ENCODE peak calls at places on chromosomes 3 and 15, in seven cellular contexts. D is H1, X is HepG2, Q is HCT116, Y is SK-N-SH, E is K562, J is GM12878. T is an unnamed sample. For H3K36me3, the result is how much of the 10 kb centered on the place peaks cover.

GRCh38 chr3:58518304-58518789 is 18.6 kb downstream of the ACOX2 start:
- DNase-seq in Y (no peak), Q (no peak), J (no peak), X (peak), D (no peak), E (no peak), T (no peak)

GRCh38 chr3:107430214-107431047 is 53.2 kb downstream of the CCDC54 start:
- DNase-seq in D (no peak), Q (no peak), X (no peak), Y (peak), E (no peak), J (no peak), T (no peak)

GRCh38 chr3:98722389-98722788 is 40.8 kb upstream of the ST3GAL6 start:
- DNase-seq in X (no peak), Y (no peak), J (no peak), Q (no peak), D (peak), E (no peak), T (no peak)

GRCh38 chr3:115699741-115700140 is 76.4 kb downstream of the GAP43 start:
- DNase-seq in E (no peak), Y (no peak), J (no peak), X (no peak), Q (no peak), D (no peak), T (no peak)

GRCh38 chr15:57320543-57321220 is 55.6 kb upstream of the CGNL1 start:
- DNase-seq in Y (no peak), X (no peak), J (no peak), Q (no peak), E (no peak), D (no peak), T (no peak)

GRCh38 chr3:85342915-85343314 is 384.1 kb downstream of the CADM2 start:
- DNase-seq in J (no peak), X (peak), Y (peak), D (no peak), E (no peak), Q (no peak), T (peak)

GRCh38 chr3:195897853-195898415 is 10.4 kb downstream of the TNK2 start:
- DNase-seq in E (no peak), X (no peak), Y (peak), Q (no peak), D (no peak), J (no peak), T (no peak)

GRCh38 chr3:129747982-129748381 is 141.5 kb upstream of the PLXND1 start:
- DNase-seq in Y (no peak), D (no peak), E (no peak), J (no peak), Q (no peak), X (no peak), T (no peak)

GRCh38 chr15:72237286-72238224 is 6.6 kb upstream of the PKM start:
- DNase-seq in Y (peak), Q (peak), J (peak), X (peak), D (peak), E (peak), T (peak)

GRCh38 chr15:84731774-84732173 is 15.8 kb upstream of the SEC11A start:
- DNase-seq in Y (no peak), J (no peak), Q (no peak), E (no peak), D (no peak), X (no peak), T (no peak)

GRCh38 chr3:134874737-134875413 is 79.8 kb downstream of the EPHB1 start:
- DNase-seq in Q (no peak), E (no peak), Y (no peak), X (peak), D (no peak), J (no peak), T (no peak)

GRCh38 chr3:52394751-52395502 is 50.0 kb downstream of the SEMA3G start:
- DNase-seq in X (no peak), E (no peak), Q (no peak), J (no peak), Y (no peak), D (no peak), T (no peak)

GRCh38 chr3:122946185-122946584 is 81.4 kb downstream of the SEMA5B start:
- DNase-seq in J (no peak), Q (no peak), E (no peak), D (no peak), X (no peak), Y (no peak), T (no peak)

GRCh38 chr15:98996619-98997018 is 11.0 kb downstream of the PGPEP1L start:
- DNase-seq in D (no peak), J (no peak), X (no peak), E (no peak), Q (no peak), Y (no peak), T (no peak)

GRCh38 chr3:66149269-66149668 is 71.5 kb upstream of the SLC25A26 start:
- DNase-seq in Y (no peak), Q (no peak), J (no peak), X (no peak), D (no peak), E (no peak), T (no peak)

GRCh38 chr3:177832862-177833261 is 635.6 kb upstream of the TBL1XR1 start:
- DNase-seq in X (no peak), Y (peak), E (no peak), D (no peak), Q (no peak), J (no peak), T (no peak)

GRCh38 chr3:100155590-100155989 is 41.3 kb upstream of the FILIP1L start:
- DNase-seq in X (no peak), Q (no peak), J (no peak), Y (no peak), D (no peak), E (no peak), T (no peak)

GRCh38 chr3:171115667-171116066 is 89.1 kb upstream of the SLC2A2 start:
- DNase-seq in J (peak), D (no peak), E (no peak), Q (no peak), Y (no peak), X (no peak), T (no peak)

GRCh38 chr3:115436767-115437301 is 186.5 kb upstream of the GAP43 start:
- DNase-seq in D (peak), J (no peak), X (peak), Y (no peak), Q (peak), E (no peak), T (no peak)

GRCh38 chr15:41218851-41219250 is 11.7 kb downstream of the EXD1 start:
- DNase-seq in Y (no peak), Q (no peak), J (no peak), X (no peak), D (no peak), E (no peak), T (no peak)

GRCh38 chr3:24520941-24521305 is 26.3 kb upstream of the THRB start:
- DNase-seq in X (peak), Q (no peak), D (no peak), Y (no peak), J (no peak), E (no peak), T (no peak)

GRCh38 chr3:161233557-161233956 is 12.4 kb downstream of the NMD3 start:
- DNase-seq in D (no peak), J (no peak), Y (no peak), X (no peak), Q (no peak), E (no peak), T (no peak)

GRCh38 chr3:69197922-69198540 is 75.6 kb upstream of the LMOD3 start:
- DNase-seq in J (no peak), E (no peak), Q (no peak), X (no peak), D (no peak), Y (no peak), T (no peak)

GRCh38 chr15:38627684-38628277 is 63.2 kb upstream of the RASGRP1 start:
- DNase-seq in D (no peak), J (no peak), X (no peak), E (peak), Q (no peak), Y (no peak), T (no peak)

GRCh38 chr15:78749831-78750230 is 61.4 kb downstream of the ADAMTS7 start:
- DNase-seq in J (no peak), Y (no peak), D (no peak), X (no peak), E (no peak), Q (no peak), T (no peak)

GRCh38 chr3:42120866-42121265 is 29.7 kb downstream of the TRAK1 start:
- DNase-seq in X (no peak), Q (no peak), J (no peak), D (no peak), Y (no peak), E (no peak), T (no peak)

GRCh38 chr3:154074966-154075365 is 46.2 kb upstream of the ARHGEF26 start:
- DNase-seq in Y (no peak), J (no peak), E (no peak), D (no peak), Q (no peak), X (no peak), T (no peak)

GRCh38 chr15:68774521-68775293 is 46.0 kb downstream of the ANP32A start:
- DNase-seq in E (no peak), D (no peak), Q (no peak), X (no peak), Y (no peak), J (no peak), T (no peak)

GRCh38 chr3:37210230-37210629 is 35.8 kb upstream of the LRRFIP2 start:
- DNase-seq in Y (no peak), D (no peak), X (no peak), Q (no peak), J (no peak), E (no peak), T (no peak)

GRCh38 chr3:47017504-47018268 is 38.2 kb downstream of the NBEAL2 start:
- DNase-seq in D (no peak), Q (no peak), X (peak), Y (no peak), E (no peak), J (no peak), T (no peak)

GRCh38 chr15:25333049-25333448 is 105.8 kb downstream of the UBE3A start:
- DNase-seq in J (no peak), Q (no peak), D (no peak), Y (no peak), X (no peak), E (no peak), T (no peak)
- TF ChIP-seq SIN3A in J (no peak), Q (no peak), D (no peak), Y (no peak), X (no peak), E (no peak), T (no peak)

GRCh38 chr3:12954180-12954579 is 112.8 kb upstream of the RPL32 start:
- DNase-seq in X (no peak), D (no peak), Y (no peak), J (no peak), Q (no peak), E (no peak), T (no peak)
- H3K36me3 ChIP-seq in X (under half), D (under half), Y (under half), J (under half), Q (under half), E (under half), T (under half)

GRCh38 chr3:12643010-12643380 is 20.9 kb downstream of the RAF1 start:
- DNase-seq in D (no peak), E (no peak), J (no peak), X (no peak), Y (no peak), Q (no peak), T (no peak)

GRCh38 chr3:12643724-12644123 is 20.2 kb downstream of the RAF1 start:
- DNase-seq in Q (no peak), D (no peak), E (no peak), Y (no peak), J (no peak), X (no peak), T (no peak)

GRCh38 chr3:12648384-12648959 is 15.4 kb downstream of the RAF1 start:
- DNase-seq in D (no peak), J (peak), E (no peak), Y (no peak), Q (no peak), X (no peak), T (no peak)

DNA sequence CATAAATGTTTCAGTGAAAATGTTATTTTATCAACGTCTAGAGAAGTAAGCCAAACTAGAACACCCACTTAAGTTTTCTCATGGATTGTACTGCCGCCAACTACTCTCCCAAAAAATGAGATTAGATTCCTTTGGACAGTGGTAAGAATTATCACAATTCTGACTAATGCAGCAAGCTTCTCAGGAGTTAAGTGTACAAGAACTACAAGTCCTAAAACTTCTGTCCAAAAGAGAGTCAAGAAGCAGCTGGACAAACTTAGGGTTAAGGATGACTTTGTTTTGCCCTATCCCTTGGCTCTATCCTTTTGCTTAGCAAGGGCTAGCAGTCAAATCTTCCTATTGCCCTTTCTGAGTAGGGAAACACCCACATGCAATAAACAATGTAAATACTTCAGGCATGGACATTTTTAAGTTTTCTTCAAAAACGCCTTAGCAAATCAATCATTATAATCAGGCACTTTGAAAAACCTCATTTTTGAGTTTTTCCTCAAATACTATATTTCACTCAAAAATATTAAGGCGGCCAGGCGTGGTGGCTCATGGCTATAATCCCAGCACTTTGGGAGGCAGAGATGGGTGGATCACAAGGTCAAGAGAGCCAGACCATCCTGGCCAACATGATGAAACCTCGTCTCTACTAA is 19.5 kb downstream of the RAF1 start:
- DNase-seq in E (no peak), Q (no peak), X (no peak), Y (no peak), D (no peak), J (no peak), T (no peak)
- H3K4me3 ChIP-seq in E (no peak), Q (no peak), X (no peak), Y (peak), D (no peak), J (no peak), T (no peak)

DNA sequence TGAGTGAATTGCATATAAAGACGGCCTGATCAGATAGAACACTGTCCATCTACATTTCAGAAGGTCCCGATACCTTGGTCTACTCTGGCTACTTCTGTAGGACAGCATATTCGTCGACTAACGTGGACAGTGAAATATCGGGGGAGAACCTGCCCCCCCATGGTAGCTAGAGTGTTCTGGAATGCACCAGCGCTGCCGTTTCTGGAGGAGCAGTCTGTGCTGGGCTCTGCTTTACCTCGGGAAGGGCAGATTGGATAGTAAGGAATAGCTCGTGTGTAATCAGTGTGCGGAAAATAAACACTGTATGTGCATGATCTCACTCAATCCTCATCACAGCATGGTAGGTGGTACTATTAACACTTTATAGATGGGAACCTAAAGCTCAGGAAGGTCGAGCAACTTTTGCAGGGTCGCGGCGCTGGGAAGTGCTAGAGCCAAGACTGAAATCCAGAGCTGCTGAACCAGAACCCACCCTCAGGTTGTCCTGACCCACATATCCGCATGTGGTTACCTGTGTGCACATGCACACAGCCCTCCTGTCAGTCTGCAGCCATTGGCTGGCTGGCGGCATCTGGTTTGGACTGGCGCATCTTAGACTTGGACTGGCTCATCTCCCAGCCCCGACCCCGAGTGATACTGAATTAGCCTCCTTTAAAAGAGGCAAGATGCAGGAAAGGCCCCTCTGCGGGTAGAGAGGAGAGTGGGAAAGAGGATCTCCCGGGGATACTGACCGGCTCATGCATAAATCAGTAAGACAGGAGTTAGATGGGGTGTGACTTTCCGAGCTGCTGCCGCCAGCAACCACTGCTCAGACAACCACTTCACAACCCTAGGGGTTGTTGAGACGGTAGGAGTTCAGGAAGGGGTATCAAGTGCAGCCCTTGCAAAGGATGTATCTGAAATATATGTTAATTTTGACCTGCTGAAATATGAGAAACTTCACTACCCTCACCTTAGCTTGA is 155.0 kb upstream of the BHLHE40 start:
- DNase-seq in X (no peak), D (no peak), E (no peak), J (no peak), Y (no peak), Q (no peak), T (no peak)
- TF ChIP-seq SIN3A in X (no peak), D (no peak), E (no peak), J (no peak), Y (no peak), Q (no peak), T (no peak)

DNA sequence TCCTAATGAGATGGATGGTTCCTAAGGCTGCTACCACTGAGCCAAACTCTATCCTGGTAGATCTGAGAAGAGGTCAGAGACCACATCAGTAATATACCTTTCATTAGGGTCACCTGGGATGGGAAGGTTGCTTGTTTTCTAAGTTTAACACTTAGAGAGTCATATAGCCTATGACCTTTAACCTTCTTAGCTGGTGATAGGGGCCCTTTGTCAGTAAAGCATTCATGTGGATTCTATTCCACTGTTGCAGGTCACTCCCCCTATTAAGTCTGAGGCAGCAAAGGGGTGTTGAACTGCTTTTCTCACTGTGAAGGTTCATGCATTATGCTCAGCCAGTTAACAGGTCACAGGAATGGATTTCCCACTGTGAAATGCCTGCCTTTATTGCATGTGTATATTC is 6.1 kb upstream of the ZNF609 start:
- DNase-seq in Q (no peak), Y (no peak), J (no peak), X (no peak), E (no peak), D (no peak), T (no peak)
- H3K36me3 ChIP-seq in Q (under half), Y (under half), J (under half), X (under half), E (under half), D (under half), T (under half)

DNA sequence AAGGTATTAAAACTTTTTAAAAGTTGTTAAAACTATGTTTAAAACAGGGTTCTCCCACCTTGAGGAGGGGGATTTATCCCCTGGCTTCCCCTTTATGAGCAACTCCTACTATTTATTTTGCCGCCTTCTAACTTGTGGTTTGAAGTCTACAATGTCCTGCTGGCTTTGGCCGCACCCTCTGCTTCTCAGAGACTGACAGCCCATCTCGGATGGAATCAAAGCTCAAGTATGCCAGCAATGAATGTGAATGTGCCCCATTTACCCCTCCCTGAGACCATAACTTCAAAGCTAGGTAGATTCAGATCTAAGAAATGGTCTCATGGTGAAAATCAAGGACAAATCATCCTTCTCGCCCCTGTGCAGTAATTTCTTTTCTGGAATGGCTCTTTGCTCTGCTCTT is 10.3 kb downstream of the ZBTB38 start:
- DNase-seq in D (no peak), Y (no peak), E (no peak), X (no peak), Q (no peak), J (no peak), T (no peak)
- H3K4me3 ChIP-seq in D (no peak), Y (no peak), E (no peak), X (no peak), Q (no peak), J (no peak), T (no peak)

GRCh38 chr3:50502584-50503423 is 630 bp downstream of the CACNA2D2 start:
- DNase-seq in Q (no peak), Y (peak), E (no peak), D (no peak), X (no peak), J (no peak), T (no peak)

GRCh38 chr3:50504681-50505080 is 1.2 kb upstream of the CACNA2D2 start:
- DNase-seq in Y (no peak), X (no peak), J (no peak), Q (no peak), D (no peak), E (no peak), T (no peak)

GRCh38 chr3:50503947-50504346 is 513 bp upstream of the CACNA2D2 start:
- DNase-seq in Y (no peak), D (no peak), X (no peak), E (no peak), Q (no peak), J (no peak), T (no peak)

GRCh38 chr3:50502225-50502583 is 1.2 kb downstream of the CACNA2D2 start:
- DNase-seq in X (no peak), J (no peak), D (no peak), Y (peak), Q (no peak), E (no peak), T (no peak)

GRCh38 chr3:50503504-50503903 is at the start of gene CACNA2D2:
- DNase-seq in E (peak), D (no peak), J (no peak), Q (peak), Y (peak), X (no peak), T (no peak)
- TF ChIP-seq SIN3A in E (no peak), D (peak), J (no peak), Q (no peak), Y (no peak), X (no peak), T (no peak)

GRCh38 chr3:38554127-38554827 is 58.1 kb downstream of the EXOG start:
- DNase-seq in Q (no peak), X (no peak), Y (no peak), D (no peak), E (no peak), J (no peak), T (no peak)

GRCh38 chr3:38553071-38553470 is 56.9 kb downstream of the EXOG start:
- DNase-seq in E (no peak), Y (no peak), J (no peak), Q (no peak), D (no peak), X (no peak), T (no peak)

GRCh38 chr3:38556640-38557358 is 60.7 kb downstream of the EXOG start:
- DNase-seq in Y (no peak), X (no peak), D (no peak), J (no peak), E (no peak), Q (no peak), T (no peak)

GRCh38 chr3:38555926-38556325 is 59.8 kb downstream of the EXOG start:
- DNase-seq in Q (no peak), X (no peak), D (no peak), Y (no peak), J (no peak), E (no peak), T (no peak)

GRCh38 chr3:38555149-38555840 is 59.2 kb downstream of the EXOG start:
- DNase-seq in J (no peak), X (no peak), E (no peak), Q (no peak), Y (no peak), D (no peak), T (no peak)
- H3K36me3 ChIP-seq in J (under half), X (under half), E (under half), Q (under half), Y (under half), D (under half), T (under half)

GRCh38 chr3:119809249-119810017 is 27.5 kb downstream of the NR1I2 start:
- DNase-seq in X (no peak), Y (no peak), J (no peak), Q (no peak), E (no peak), D (no peak), T (no peak)
- H3K4me3 ChIP-seq in X (no peak), Y (no peak), J (peak), Q (no peak), E (no peak), D (peak), T (no peak)